ENCODE peak calls at places on chromosomes 6 and 20, in five cellular contexts. C is iris pigment epithelial cell, R is NCI-H1092 treated with DMSO at 0.1 percent for 48 hours, O is mucosa of descending colon, I is neural crest cell. X is an unnamed sample.

GRCh38 chr6:91860951-91861350 is 1274.1 kb upstream of the MAP3K7 start:
- DNase-seq in C (no peak), O (no peak), I (no peak), R (no peak), X (no peak)

GRCh38 chr20:2698912-2699311 is 6.3 kb downstream of the EBF4 start:
- DNase-seq in O (no peak), C (no peak), I (no peak), R (no peak), X (no peak)

GRCh38 chr6:95576621-95577316 is 566 bp upstream of the MANEA start:
- DNase-seq in R (peak), I (no peak), C (peak), O (no peak), X (no peak)

GRCh38 chr6:123393333-123393732 is 243.4 kb downstream of the TRDN start:
- DNase-seq in R (peak), O (no peak), I (no peak), C (peak), X (no peak)

GRCh38 chr6:12899080-12899815 is 182.7 kb downstream of the PHACTR1 start:
- DNase-seq in I (no peak), R (no peak), O (no peak), C (no peak), X (no peak)

GRCh38 chr20:14582855-14583254 is 245.4 kb upstream of the FLRT3 start:
- DNase-seq in O (no peak), I (no peak), C (no peak), R (no peak), X (peak)

GRCh38 chr20:57747889-57748456 is 38.2 kb upstream of the PMEPA1 start:
- DNase-seq in C (no peak), O (no peak), I (no peak), R (no peak), X (no peak)

GRCh38 chr20:36155991-36156390 is 1.5 kb downstream of the EPB41L1 start:
- DNase-seq in O (no peak), I (no peak), C (no peak), R (no peak), X (no peak)

GRCh38 chr6:149888659-149889058 is 9.3 kb downstream of the RAET1E start:
- DNase-seq in I (no peak), R (no peak), O (no peak), C (peak), X (no peak)

GRCh38 chr6:38460216-38460615 is 179.5 kb downstream of the BTBD9 start:
- DNase-seq in O (no peak), C (peak), I (no peak), R (no peak), X (no peak)

GRCh38 chr20:62088258-62089127 is 22.8 kb upstream of the TAF4 start:
- DNase-seq in R (no peak), I (no peak), C (peak), O (no peak), X (no peak)

GRCh38 chr20:37693203-37693602 is 627 bp upstream of the CTNNBL1 start:
- DNase-seq in I (no peak), O (no peak), R (no peak), C (no peak), X (no peak)

GRCh38 chr6:16639689-16640480 is 121.4 kb downstream of the ATXN1 start:
- DNase-seq in R (no peak), O (no peak), C (peak), I (no peak), X (no peak)

GRCh38 chr20:61364147-61364546 is 112.1 kb downstream of the CDH4 start:
- DNase-seq in O (no peak), C (no peak), R (no peak), I (no peak), X (no peak)

GRCh38 chr20:21179796-21180195 is 53.9 kb downstream of the KIZ start:
- DNase-seq in C (peak), R (no peak), O (no peak), I (no peak), X (no peak)